ENCODE peak calls at places on chromosomes 12 and 14, in seven cellular contexts. V, B, X, U, D, Q and Y are unnamed samples.

GRCh38 chr12:119512772-119513497 is 80.6 kb upstream of the TMEM233 start:
- DNase-seq in V (peak; percentile 26), B (no peak), X (no peak), U (no peak), D (no peak), Q (peak; percentile 16), Y (no peak)

GRCh38 chr14:67622675-67623074 is 3.0 kb downstream of the ARG2 start:
- DNase-seq in V (peak; percentile 54), B (peak; percentile 77), X (peak; percentile 42), U (no peak), D (peak; percentile 72), Q (peak; percentile 22), Y (no peak)

GRCh38 chr12:95882080-95882479 is 23.3 kb downstream of the SNRPF start:
- DNase-seq in V (no peak), B (no peak), X (no peak), U (no peak), D (no peak), Q (no peak), Y (no peak)

GRCh38 chr12:68785358-68785757 is 22.6 kb upstream of the MDM2 start:
- DNase-seq in V (no peak), B (no peak), X (no peak), U (no peak), D (no peak), Q (no peak), Y (no peak)

GRCh38 chr14:102580552-102581110 is 11.8 kb upstream of the RCOR1 start:
- DNase-seq in V (no peak), B (no peak), X (no peak), U (no peak), D (no peak), Q (no peak), Y (no peak)

GRCh38 chr12:105237671-105238070 is 1.7 kb upstream of the APPL2 start:
- DNase-seq in V (no peak), B (no peak), X (no peak), U (no peak), D (no peak), Q (no peak), Y (no peak)

GRCh38 chr12:15789215-15790171 is at the start of gene EPS8:
- DNase-seq in V (peak; percentile 96), B (peak; percentile 59), X (peak; percentile 82), U (peak; percentile 93), D (peak; percentile 84), Q (peak; percentile 92), Y (peak; percentile 90)

GRCh38 chr12:114215766-114216165 is 190.2 kb downstream of the TBX5 start:
- DNase-seq in V (no peak), B (no peak), X (no peak), U (no peak), D (no peak), Q (no peak), Y (no peak)

GRCh38 chr12:131047789-131048610 is 94.3 kb downstream of the ADGRD1 start:
- DNase-seq in V (no peak), B (no peak), X (no peak), U (no peak), D (no peak), Q (no peak), Y (no peak)

GRCh38 chr14:69291891-69292586 is 32.1 kb downstream of the GALNT16 start:
- DNase-seq in V (no peak), B (no peak), X (no peak), U (no peak), D (no peak), Q (peak; percentile 17), Y (no peak)

GRCh38 chr12:23640754-23641153 is 308.7 kb downstream of the SOX5 start:
- DNase-seq in V (no peak), B (no peak), X (no peak), U (no peak), D (no peak), Q (no peak), Y (no peak)

GRCh38 chr12:32505067-32505466 is 105.7 kb downstream of the FGD4 start:
- DNase-seq in V (no peak), B (no peak), X (no peak), U (no peak), D (no peak), Q (no peak), Y (no peak)

GRCh38 chr12:122999986-123000420 is 19.5 kb downstream of the ARL6IP4 start:
- DNase-seq in V (no peak), B (no peak), X (no peak), U (no peak), D (no peak), Q (no peak), Y (no peak)

GRCh38 chr14:44895716-44896115 is 66.0 kb downstream of the KLHL28 start:
- DNase-seq in V (no peak), B (no peak), X (no peak), U (no peak), D (no peak), Q (no peak), Y (no peak)

GRCh38 chr12:44377443-44378160 is 498.5 kb downstream of the NELL2 start:
- DNase-seq in V (no peak), B (no peak), X (no peak), U (no peak), D (no peak), Q (no peak), Y (no peak)

GRCh38 chr12:120529641-120530314 is 820 bp upstream of the COQ5 start:
- DNase-seq in V (peak; percentile 6), B (no peak), X (no peak), U (no peak), D (no peak), Q (no peak), Y (peak; percentile 14)

GRCh38 chr14:75323571-75323970 is 44.9 kb downstream of the FOS start:
- DNase-seq in V (no peak), B (no peak), X (no peak), U (no peak), D (no peak), Q (no peak), Y (no peak)

GRCh38 chr12:57049890-57050289 is at the start of gene MYO1A:
- DNase-seq in V (peak; percentile 40), B (no peak), X (no peak), U (no peak), D (no peak), Q (peak; percentile 27), Y (no peak)

GRCh38 chr12:49873361-49873934 is 30.3 kb downstream of the FAIM2 start:
- DNase-seq in V (no peak), B (no peak), X (no peak), U (no peak), D (no peak), Q (no peak), Y (no peak)